ENCODE peak calls at places on chromosomes 4 and X, in seven cellular contexts. One of them, this sample, is unnamed.

GRCh38 chr4:86223472-86223871 is 136.4 kb downstream of the MAPK10 start:
- DNase-seq in fibroblast of mammary gland: peak; percentile 63
- DNase-seq in activated T-helper 9 cell treated with anti-CD3 and anti-CD28 coated beads, Interleukin-2, amount 50 U/mL, for 16 hours: no peak
- DNase-seq in nucleus accumbens: no peak
- DNase-seq in hippocampal formation: no peak
- DNase-seq in lung: no peak
- DNase-seq in aorta: no peak
- DNase-seq in this sample: no peak

GRCh38 chrX:133970021-133970550 is 15.3 kb downstream of the GPC3 start:
- DNase-seq in fibroblast of mammary gland: no peak
- DNase-seq in activated T-helper 9 cell treated with anti-CD3 and anti-CD28 coated beads, Interleukin-2, amount 50 U/mL, for 16 hours: no peak
- DNase-seq in nucleus accumbens: no peak
- DNase-seq in hippocampal formation: no peak
- DNase-seq in lung: no peak
- DNase-seq in aorta: no peak
- DNase-seq in this sample: no peak

GRCh38 chr4:70577220-70577927 is 14.7 kb upstream of the AMBN start:
- DNase-seq in fibroblast of mammary gland: no peak
- DNase-seq in activated T-helper 9 cell treated with anti-CD3 and anti-CD28 coated beads, Interleukin-2, amount 50 U/mL, for 16 hours: no peak
- DNase-seq in nucleus accumbens: no peak
- DNase-seq in hippocampal formation: no peak
- DNase-seq in lung: no peak
- DNase-seq in aorta: no peak
- DNase-seq in this sample: no peak

GRCh38 chr4:28287837-28288236 is 1427.2 kb downstream of the STIM2 start:
- DNase-seq in fibroblast of mammary gland: peak; percentile 99
- DNase-seq in activated T-helper 9 cell treated with anti-CD3 and anti-CD28 coated beads, Interleukin-2, amount 50 U/mL, for 16 hours: no peak
- DNase-seq in nucleus accumbens: no peak
- DNase-seq in hippocampal formation: no peak
- DNase-seq in lung: no peak
- DNase-seq in aorta: no peak
- DNase-seq in this sample: no peak

GRCh38 chr4:5968246-5968645 is 50.0 kb downstream of the C4orf50 start:
- DNase-seq in fibroblast of mammary gland: no peak
- DNase-seq in activated T-helper 9 cell treated with anti-CD3 and anti-CD28 coated beads, Interleukin-2, amount 50 U/mL, for 16 hours: no peak
- DNase-seq in nucleus accumbens: no peak
- DNase-seq in hippocampal formation: no peak
- DNase-seq in lung: no peak
- DNase-seq in aorta: no peak
- DNase-seq in this sample: no peak

GRCh38 chr4:94605241-94605640 is 152.5 kb upstream of the BMPR1B start:
- DNase-seq in fibroblast of mammary gland: no peak
- DNase-seq in activated T-helper 9 cell treated with anti-CD3 and anti-CD28 coated beads, Interleukin-2, amount 50 U/mL, for 16 hours: no peak
- DNase-seq in nucleus accumbens: no peak
- DNase-seq in hippocampal formation: no peak
- DNase-seq in lung: no peak
- DNase-seq in aorta: no peak
- DNase-seq in this sample: no peak

GRCh38 chr4:47856713-47857112 is 18.8 kb upstream of the CORIN start:
- DNase-seq in fibroblast of mammary gland: no peak
- DNase-seq in activated T-helper 9 cell treated with anti-CD3 and anti-CD28 coated beads, Interleukin-2, amount 50 U/mL, for 16 hours: no peak
- DNase-seq in nucleus accumbens: no peak
- DNase-seq in hippocampal formation: no peak
- DNase-seq in lung: no peak
- DNase-seq in aorta: no peak
- DNase-seq in this sample: no peak

GRCh38 chrX:46704767-46705386 is 54.0 kb downstream of the SLC9A7 start:
- DNase-seq in fibroblast of mammary gland: peak; percentile 34
- DNase-seq in activated T-helper 9 cell treated with anti-CD3 and anti-CD28 coated beads, Interleukin-2, amount 50 U/mL, for 16 hours: no peak
- DNase-seq in nucleus accumbens: no peak
- DNase-seq in hippocampal formation: no peak
- DNase-seq in lung: no peak
- DNase-seq in aorta: no peak
- DNase-seq in this sample: peak; percentile 1

GRCh38 chr4:159222158-159222557 is 119.3 kb downstream of the RAPGEF2 start:
- DNase-seq in fibroblast of mammary gland: no peak
- DNase-seq in activated T-helper 9 cell treated with anti-CD3 and anti-CD28 coated beads, Interleukin-2, amount 50 U/mL, for 16 hours: no peak
- DNase-seq in nucleus accumbens: no peak
- DNase-seq in hippocampal formation: no peak
- DNase-seq in lung: no peak
- DNase-seq in aorta: no peak
- DNase-seq in this sample: no peak

GRCh38 chr4:182143822-182144620 is 99.2 kb upstream of the TENM3 start:
- DNase-seq in fibroblast of mammary gland: peak; percentile 81
- DNase-seq in activated T-helper 9 cell treated with anti-CD3 and anti-CD28 coated beads, Interleukin-2, amount 50 U/mL, for 16 hours: no peak
- DNase-seq in nucleus accumbens: no peak
- DNase-seq in hippocampal formation: no peak
- DNase-seq in lung: no peak
- DNase-seq in aorta: no peak
- DNase-seq in this sample: no peak

GRCh38 chrX:31366076-31366475 is 294.2 kb upstream of the FTHL17 start:
- DNase-seq in fibroblast of mammary gland: no peak
- DNase-seq in activated T-helper 9 cell treated with anti-CD3 and anti-CD28 coated beads, Interleukin-2, amount 50 U/mL, for 16 hours: no peak
- DNase-seq in nucleus accumbens: no peak
- DNase-seq in hippocampal formation: no peak
- DNase-seq in lung: no peak
- DNase-seq in aorta: no peak
- DNase-seq in this sample: no peak

GRCh38 chr4:91147067-91147466 is 1019.9 kb downstream of the CCSER1 start:
- DNase-seq in fibroblast of mammary gland: no peak
- DNase-seq in activated T-helper 9 cell treated with anti-CD3 and anti-CD28 coated beads, Interleukin-2, amount 50 U/mL, for 16 hours: no peak
- DNase-seq in nucleus accumbens: no peak
- DNase-seq in hippocampal formation: no peak
- DNase-seq in lung: no peak
- DNase-seq in aorta: no peak
- DNase-seq in this sample: no peak

GRCh38 chrX:39750246-39750790 is 347.4 kb downstream of the BCOR start:
- DNase-seq in fibroblast of mammary gland: no peak
- DNase-seq in activated T-helper 9 cell treated with anti-CD3 and anti-CD28 coated beads, Interleukin-2, amount 50 U/mL, for 16 hours: no peak
- DNase-seq in nucleus accumbens: no peak
- DNase-seq in hippocampal formation: no peak
- DNase-seq in lung: no peak
- DNase-seq in aorta: no peak
- DNase-seq in this sample: peak; percentile 77

GRCh38 chrX:50081282-50081955 is 119.4 kb downstream of the AKAP4 start:
- DNase-seq in fibroblast of mammary gland: peak; percentile 13
- DNase-seq in activated T-helper 9 cell treated with anti-CD3 and anti-CD28 coated beads, Interleukin-2, amount 50 U/mL, for 16 hours: no peak
- DNase-seq in nucleus accumbens: peak; percentile 2
- DNase-seq in hippocampal formation: peak; percentile 10
- DNase-seq in lung: peak; percentile 34
- DNase-seq in aorta: no peak
- DNase-seq in this sample: peak; percentile 0

GRCh38 chr4:3301450-3302163 is 8.8 kb downstream of the RGS12 start:
- DNase-seq in fibroblast of mammary gland: no peak
- DNase-seq in activated T-helper 9 cell treated with anti-CD3 and anti-CD28 coated beads, Interleukin-2, amount 50 U/mL, for 16 hours: no peak
- DNase-seq in nucleus accumbens: no peak
- DNase-seq in hippocampal formation: no peak
- DNase-seq in lung: no peak
- DNase-seq in aorta: peak; percentile 27
- DNase-seq in this sample: no peak

GRCh38 chr4:126354784-126355183 is 1040.0 kb downstream of the FAT4 start:
- DNase-seq in fibroblast of mammary gland: peak; percentile 12
- DNase-seq in activated T-helper 9 cell treated with anti-CD3 and anti-CD28 coated beads, Interleukin-2, amount 50 U/mL, for 16 hours: no peak
- DNase-seq in nucleus accumbens: no peak
- DNase-seq in hippocampal formation: no peak
- DNase-seq in lung: no peak
- DNase-seq in aorta: no peak
- DNase-seq in this sample: no peak

GRCh38 chrX:81377329-81377728 is 175.4 kb downstream of the SH3BGRL start:
- DNase-seq in fibroblast of mammary gland: peak; percentile 34
- DNase-seq in activated T-helper 9 cell treated with anti-CD3 and anti-CD28 coated beads, Interleukin-2, amount 50 U/mL, for 16 hours: no peak
- DNase-seq in nucleus accumbens: no peak
- DNase-seq in hippocampal formation: no peak
- DNase-seq in lung: no peak
- DNase-seq in aorta: no peak
- DNase-seq in this sample: peak; percentile 0

GRCh38 chr4:38898245-38898644 is 30.6 kb downstream of the FAM114A1 start:
- DNase-seq in fibroblast of mammary gland: no peak
- DNase-seq in activated T-helper 9 cell treated with anti-CD3 and anti-CD28 coated beads, Interleukin-2, amount 50 U/mL, for 16 hours: no peak
- DNase-seq in nucleus accumbens: no peak
- DNase-seq in hippocampal formation: no peak
- DNase-seq in lung: no peak
- DNase-seq in aorta: no peak
- DNase-seq in this sample: no peak

GRCh38 chrX:65644621-65645287 is 22.7 kb upstream of the MSN start:
- DNase-seq in fibroblast of mammary gland: peak; percentile 86
- DNase-seq in activated T-helper 9 cell treated with anti-CD3 and anti-CD28 coated beads, Interleukin-2, amount 50 U/mL, for 16 hours: no peak
- DNase-seq in nucleus accumbens: peak; percentile 45
- DNase-seq in hippocampal formation: peak; percentile 37
- DNase-seq in lung: peak; percentile 88
- DNase-seq in aorta: peak; percentile 93
- DNase-seq in this sample: peak; percentile 45

GRCh38 chrX:24347871-24348270 is 12.6 kb upstream of the SUPT20HL1 start:
- DNase-seq in fibroblast of mammary gland: no peak
- DNase-seq in activated T-helper 9 cell treated with anti-CD3 and anti-CD28 coated beads, Interleukin-2, amount 50 U/mL, for 16 hours: no peak
- DNase-seq in nucleus accumbens: no peak
- DNase-seq in hippocampal formation: no peak
- DNase-seq in lung: no peak
- DNase-seq in aorta: no peak
- DNase-seq in this sample: no peak

GRCh38 chrX:46204721-46205422 is 340.3 kb downstream of the ZNF674 start:
- DNase-seq in fibroblast of mammary gland: no peak
- DNase-seq in activated T-helper 9 cell treated with anti-CD3 and anti-CD28 coated beads, Interleukin-2, amount 50 U/mL, for 16 hours: no peak
- DNase-seq in nucleus accumbens: no peak
- DNase-seq in hippocampal formation: no peak
- DNase-seq in lung: no peak
- DNase-seq in aorta: no peak
- DNase-seq in this sample: peak; percentile 6

GRCh38 chr4:188783160-188783559 is 643.9 kb downstream of the TRIML1 start:
- DNase-seq in fibroblast of mammary gland: peak; percentile 65
- DNase-seq in activated T-helper 9 cell treated with anti-CD3 and anti-CD28 coated beads, Interleukin-2, amount 50 U/mL, for 16 hours: no peak
- DNase-seq in nucleus accumbens: no peak
- DNase-seq in hippocampal formation: no peak
- DNase-seq in lung: no peak
- DNase-seq in aorta: no peak
- DNase-seq in this sample: no peak

GRCh38 chr4:74473155-74473811 is 28.3 kb downstream of the AREG start:
- DNase-seq in fibroblast of mammary gland: peak; percentile 91
- DNase-seq in activated T-helper 9 cell treated with anti-CD3 and anti-CD28 coated beads, Interleukin-2, amount 50 U/mL, for 16 hours: no peak
- DNase-seq in nucleus accumbens: no peak
- DNase-seq in hippocampal formation: no peak
- DNase-seq in lung: peak; percentile 35
- DNase-seq in aorta: no peak
- DNase-seq in this sample: no peak

GRCh38 chrX:133985164-133986007 is at the start of gene GPC3:
- DNase-seq in fibroblast of mammary gland: peak; percentile 23
- DNase-seq in activated T-helper 9 cell treated with anti-CD3 and anti-CD28 coated beads, Interleukin-2, amount 50 U/mL, for 16 hours: peak; percentile 3
- DNase-seq in nucleus accumbens: peak; percentile 0
- DNase-seq in hippocampal formation: peak; percentile 9
- DNase-seq in lung: no peak
- DNase-seq in aorta: peak; percentile 49
- DNase-seq in this sample: peak; percentile 40

GRCh38 chrX:80817002-80817401 is 7.3 kb upstream of the BRWD3 start:
- DNase-seq in fibroblast of mammary gland: no peak
- DNase-seq in activated T-helper 9 cell treated with anti-CD3 and anti-CD28 coated beads, Interleukin-2, amount 50 U/mL, for 16 hours: no peak
- DNase-seq in nucleus accumbens: no peak
- DNase-seq in hippocampal formation: no peak
- DNase-seq in lung: no peak
- DNase-seq in aorta: no peak
- DNase-seq in this sample: no peak

GRCh38 chr4:141810038-141810701 is 173.8 kb downstream of the IL15 start:
- DNase-seq in fibroblast of mammary gland: no peak
- DNase-seq in activated T-helper 9 cell treated with anti-CD3 and anti-CD28 coated beads, Interleukin-2, amount 50 U/mL, for 16 hours: no peak
- DNase-seq in nucleus accumbens: no peak
- DNase-seq in hippocampal formation: no peak
- DNase-seq in lung: no peak
- DNase-seq in aorta: no peak
- DNase-seq in this sample: no peak

GRCh38 chrX:19776753-19777152 is 110.6 kb downstream of the SH3KBP1 start:
- DNase-seq in fibroblast of mammary gland: no peak
- DNase-seq in activated T-helper 9 cell treated with anti-CD3 and anti-CD28 coated beads, Interleukin-2, amount 50 U/mL, for 16 hours: no peak
- DNase-seq in nucleus accumbens: no peak
- DNase-seq in hippocampal formation: no peak
- DNase-seq in lung: no peak
- DNase-seq in aorta: no peak
- DNase-seq in this sample: peak; percentile 28

GRCh38 chr4:22477136-22477793 is 38.6 kb downstream of the ADGRA3 start:
- DNase-seq in fibroblast of mammary gland: no peak
- DNase-seq in activated T-helper 9 cell treated with anti-CD3 and anti-CD28 coated beads, Interleukin-2, amount 50 U/mL, for 16 hours: no peak
- DNase-seq in nucleus accumbens: no peak
- DNase-seq in hippocampal formation: no peak
- DNase-seq in lung: no peak
- DNase-seq in aorta: no peak
- DNase-seq in this sample: peak; percentile 35

GRCh38 chr4:17787315-17787714 is 5.9 kb upstream of the FAM184B start:
- DNase-seq in fibroblast of mammary gland: peak; percentile 67
- DNase-seq in activated T-helper 9 cell treated with anti-CD3 and anti-CD28 coated beads, Interleukin-2, amount 50 U/mL, for 16 hours: no peak
- DNase-seq in nucleus accumbens: no peak
- DNase-seq in hippocampal formation: no peak
- DNase-seq in lung: no peak
- DNase-seq in aorta: no peak
- DNase-seq in this sample: no peak

GRCh38 chrX:70970482-70970999 is 39.6 kb upstream of the SLC7A3 start:
- DNase-seq in fibroblast of mammary gland: peak; percentile 25
- DNase-seq in activated T-helper 9 cell treated with anti-CD3 and anti-CD28 coated beads, Interleukin-2, amount 50 U/mL, for 16 hours: no peak
- DNase-seq in nucleus accumbens: no peak
- DNase-seq in hippocampal formation: no peak
- DNase-seq in lung: no peak
- DNase-seq in aorta: no peak
- DNase-seq in this sample: peak; percentile 1

GRCh38 chr4:4427478-4427870 is 40.6 kb downstream of the NSG1 start:
- DNase-seq in fibroblast of mammary gland: no peak
- DNase-seq in activated T-helper 9 cell treated with anti-CD3 and anti-CD28 coated beads, Interleukin-2, amount 50 U/mL, for 16 hours: no peak
- DNase-seq in nucleus accumbens: no peak
- DNase-seq in hippocampal formation: no peak
- DNase-seq in lung: no peak
- DNase-seq in aorta: no peak
- DNase-seq in this sample: no peak

GRCh38 chr4:184450045-184450444 is 24.3 kb downstream of the IRF2 start:
- DNase-seq in fibroblast of mammary gland: peak; percentile 79
- DNase-seq in activated T-helper 9 cell treated with anti-CD3 and anti-CD28 coated beads, Interleukin-2, amount 50 U/mL, for 16 hours: no peak
- DNase-seq in nucleus accumbens: no peak
- DNase-seq in hippocampal formation: no peak
- DNase-seq in lung: no peak
- DNase-seq in aorta: no peak
- DNase-seq in this sample: peak; percentile 19

GRCh38 chrX:151870603-151871002 is 42.1 kb upstream of the MAGEA4 start:
- DNase-seq in fibroblast of mammary gland: peak; percentile 87
- DNase-seq in activated T-helper 9 cell treated with anti-CD3 and anti-CD28 coated beads, Interleukin-2, amount 50 U/mL, for 16 hours: no peak
- DNase-seq in nucleus accumbens: no peak
- DNase-seq in hippocampal formation: no peak
- DNase-seq in lung: no peak
- DNase-seq in aorta: no peak
- DNase-seq in this sample: no peak

This sample was measured in MV-4-11.